ENCODE peak calls at places on chromosome 1, in four cellular contexts. X is dorsolateral prefrontal cortex, M is NCI-H1092 treated with DMSO at 0.1 percent for 48 hours, D is T-helper 2 cell. S is an unnamed sample.

GRCh38 chr1:171852273-171852672 is 11.0 kb downstream of the DNM3 start:
- DNase-seq in X (no peak), M (no peak), D (no peak), S (no peak)

GRCh38 chr1:93186667-93187066 is 6.1 kb downstream of the CCDC18 start:
- DNase-seq in X (no peak), M (no peak), D (no peak), S (no peak)

GRCh38 chr1:102897537-102897936 is 210.8 kb downstream of the COL11A1 start:
- DNase-seq in X (no peak), M (no peak), D (no peak), S (no peak)

GRCh38 chr1:230167419-230167852 is 100.4 kb downstream of the GALNT2 start:
- DNase-seq in X (no peak), M (peak; percentile 75), D (no peak), S (peak; percentile 54)

GRCh38 chr1:52842643-52843310 is at the start of gene ZYG11A:
- DNase-seq in X (no peak), M (peak; percentile 50), D (peak; percentile 51), S (peak; percentile 24)

GRCh38 chr1:117585086-117585485 is 20.8 kb upstream of the TENT5C start:
- DNase-seq in X (no peak), M (no peak), D (no peak), S (no peak)

GRCh38 chr1:187894349-187894748 is 1065.6 kb downstream of the PLA2G4A start:
- DNase-seq in X (no peak), M (no peak), D (no peak), S (no peak)

GRCh38 chr1:200670215-200671118 is 760 bp upstream of the DDX59 start:
- DNase-seq in X (peak; percentile 48), M (peak; percentile 82), D (no peak), S (peak; percentile 46)

GRCh38 chr1:924619-925323 is 1.0 kb downstream of the SAMD11 start:
- DNase-seq in X (no peak), M (peak; percentile 11), D (no peak), S (no peak)

GRCh38 chr1:231326248-231326647 is 11.4 kb downstream of the EXOC8 start:
- DNase-seq in X (no peak), M (no peak), D (no peak), S (no peak)

GRCh38 chr1:2155147-2155598 is 39.4 kb downstream of the FAAP20 start:
- DNase-seq in X (no peak), M (no peak), D (no peak), S (no peak)

S was measured in SHP77.